ENCODE peak calls at places on chromosomes 13 and 19, in five cellular contexts. A, H, P, R and F are unnamed samples.

GRCh38 chr13:42384265-42384664 is 112.3 kb downstream of the AKAP11 start:
- DNase-seq in A (no peak), H (no peak), P (no peak), R (no peak), F (no peak)

GRCh38 chr19:18665771-18666202 is 17.7 kb upstream of the CRTC1 start:
- DNase-seq in A (no peak), H (no peak), P (no peak), R (no peak), F (no peak)

GRCh38 chr19:56144396-56144795 is 3.3 kb downstream of the ZNF444 start:
- DNase-seq in A (no peak), H (no peak), P (no peak), R (no peak), F (no peak)

GRCh38 chr13:18739310-18739709 is 442.3 kb downstream of the TUBA3C start:
- DNase-seq in A (no peak), H (no peak), P (no peak), R (no peak), F (no peak)

GRCh38 chr13:21022694-21023325 is 38.6 kb downstream of the LATS2 start:
- DNase-seq in A (no peak), H (no peak), P (no peak), R (no peak), F (no peak)

GRCh38 chr13:73521291-73521626 is 462.5 kb downstream of the KLF5 start:
- DNase-seq in A (no peak), H (no peak), P (no peak), R (no peak), F (no peak)

GRCh38 chr13:52739468-52740071 is at the start of gene CNMD:
- DNase-seq in A (no peak), H (no peak), P (no peak), R (no peak), F (no peak)

GRCh38 chr13:29847501-29847983 is 2.9 kb downstream of the UBL3 start:
- DNase-seq in A (no peak), H (peak), P (peak), R (no peak), F (no peak)

GRCh38 chr19:7211191-7211988 is 82.8 kb downstream of the INSR start:
- DNase-seq in A (no peak), H (peak), P (peak), R (no peak), F (no peak)

GRCh38 chr19:7737215-7737614 is 5.3 kb upstream of the CLEC4G start:
- DNase-seq in A (no peak), H (no peak), P (no peak), R (no peak), F (no peak)

GRCh38 chr13:35484384-35484783 is 7.9 kb upstream of the MAB21L1 start:
- DNase-seq in A (no peak), H (no peak), P (no peak), R (no peak), F (no peak)

GRCh38 chr13:25300861-25301346 is 521 bp upstream of the NUP58 start:
- DNase-seq in A (peak), H (no peak), P (peak), R (no peak), F (no peak)

GRCh38 chr19:920051-920857 is 3.1 kb downstream of the KISS1R start:
- DNase-seq in A (peak), H (peak), P (no peak), R (no peak), F (no peak)

GRCh38 chr19:41395355-41395754 is 1.8 kb downstream of the EXOSC5 start:
- DNase-seq in A (no peak), H (no peak), P (no peak), R (no peak), F (no peak)

GRCh38 chr19:55838906-55839305 is 2.6 kb downstream of the NLRP4 start:
- DNase-seq in A (no peak), H (no peak), P (no peak), R (no peak), F (no peak)

GRCh38 chr19:39524495-39524894 is 8.2 kb downstream of the EID2B start:
- DNase-seq in A (no peak), H (no peak), P (no peak), R (no peak), F (no peak)

GRCh38 chr19:39768811-39769210 is 9.8 kb upstream of the LEUTX start:
- DNase-seq in A (no peak), H (no peak), P (no peak), R (no peak), F (no peak)

GRCh38 chr13:25652764-25653163 is 281.0 kb downstream of the ATP8A2 start:
- DNase-seq in A (no peak), H (no peak), P (no peak), R (no peak), F (no peak)

GRCh38 chr19:3697094-3697493 is 3.2 kb downstream of the PIP5K1C start:
- DNase-seq in A (peak), H (no peak), P (no peak), R (no peak), F (no peak)

GRCh38 chr19:15213715-15214381 is 13.1 kb upstream of the NOTCH3 start:
- DNase-seq in A (no peak), H (peak), P (peak), R (no peak), F (no peak)

GRCh38 chr19:42185281-42185680 is 32.2 kb downstream of the DEDD2 start:
- DNase-seq in A (no peak), H (peak), P (no peak), R (no peak), F (no peak)

GRCh38 chr19:23817519-23817918 is 58.8 kb upstream of the ZNF681 start:
- DNase-seq in A (no peak), H (no peak), P (no peak), R (no peak), F (no peak)

GRCh38 chr19:18776288-18776594 is 14.9 kb downstream of the COMP start:
- DNase-seq in A (no peak), H (peak), P (no peak), R (no peak), F (no peak)

GRCh38 chr13:65330691-65331090 is 1899.4 kb downstream of the PCDH9 start:
- DNase-seq in A (no peak), H (no peak), P (no peak), R (no peak), F (no peak)

GRCh38 chr19:44051654-44052402 is at the start of gene ZNF223:
- DNase-seq in A (peak), H (peak), P (peak), R (peak), F (peak)

GRCh38 chr13:100872761-100873160 is 198.2 kb upstream of the TMTC4 start:
- DNase-seq in A (no peak), H (no peak), P (no peak), R (no peak), F (peak)

GRCh38 chr13:25267715-25268114 is 19.6 kb downstream of the MTMR6 start:
- DNase-seq in A (no peak), H (peak), P (no peak), R (no peak), F (no peak)

GRCh38 chr13:23472189-23472588 is 38.7 kb upstream of the SACS start:
- DNase-seq in A (no peak), H (no peak), P (no peak), R (no peak), F (no peak)

GRCh38 chr13:111645198-111645597 is 324.8 kb downstream of the TEX29 start:
- DNase-seq in A (no peak), H (no peak), P (no peak), R (no peak), F (no peak)

GRCh38 chr13:112714366-112714765 is 24.5 kb downstream of the ATP11A start:
- DNase-seq in A (no peak), H (no peak), P (no peak), R (no peak), F (no peak)

GRCh38 chr13:98584668-98585397 is 7.9 kb upstream of the STK24 start:
- DNase-seq in A (no peak), H (peak), P (no peak), R (no peak), F (no peak)

GRCh38 chr13:112447306-112447705 is 71.2 kb downstream of the SPACA7 start:
- DNase-seq in A (no peak), H (no peak), P (no peak), R (no peak), F (no peak)

GRCh38 chr13:30561506-30561905 is 56.2 kb upstream of the USPL1 start:
- DNase-seq in A (no peak), H (no peak), P (no peak), R (no peak), F (peak)

GRCh38 chr13:21637296-21637695 is 33.3 kb upstream of the MICU2 start:
- DNase-seq in A (peak), H (peak), P (no peak), R (no peak), F (no peak)

GRCh38 chr13:33033361-33033812 is 17.2 kb downstream of the KL start:
- DNase-seq in A (no peak), H (no peak), P (no peak), R (no peak), F (no peak)

GRCh38 chr13:46296920-46297319 is 85.2 kb downstream of the LRRC63 start:
- DNase-seq in A (no peak), H (peak), P (no peak), R (no peak), F (peak)

GRCh38 chr13:107373551-107373950 is 805.6 kb upstream of the ARGLU1 start:
- DNase-seq in A (no peak), H (peak), P (no peak), R (no peak), F (peak)

GRCh38 chr13:50911937-50912624 is 2.5 kb downstream of the RNASEH2B start:
- DNase-seq in A (peak), H (peak), P (peak), R (peak), F (peak)
- H3K4me3 ChIP-seq in A (peak), H (no peak), P (no peak), R (peak), F (no peak)

GRCh38 chr19:16260794-16261161 is 63.1 kb downstream of the AP1M1 start:
- DNase-seq in A (no peak), H (no peak), P (no peak), R (no peak), F (no peak)
- H3K4me3 ChIP-seq in A (no peak), H (no peak), P (no peak), R (no peak), F (no peak)

DNA sequence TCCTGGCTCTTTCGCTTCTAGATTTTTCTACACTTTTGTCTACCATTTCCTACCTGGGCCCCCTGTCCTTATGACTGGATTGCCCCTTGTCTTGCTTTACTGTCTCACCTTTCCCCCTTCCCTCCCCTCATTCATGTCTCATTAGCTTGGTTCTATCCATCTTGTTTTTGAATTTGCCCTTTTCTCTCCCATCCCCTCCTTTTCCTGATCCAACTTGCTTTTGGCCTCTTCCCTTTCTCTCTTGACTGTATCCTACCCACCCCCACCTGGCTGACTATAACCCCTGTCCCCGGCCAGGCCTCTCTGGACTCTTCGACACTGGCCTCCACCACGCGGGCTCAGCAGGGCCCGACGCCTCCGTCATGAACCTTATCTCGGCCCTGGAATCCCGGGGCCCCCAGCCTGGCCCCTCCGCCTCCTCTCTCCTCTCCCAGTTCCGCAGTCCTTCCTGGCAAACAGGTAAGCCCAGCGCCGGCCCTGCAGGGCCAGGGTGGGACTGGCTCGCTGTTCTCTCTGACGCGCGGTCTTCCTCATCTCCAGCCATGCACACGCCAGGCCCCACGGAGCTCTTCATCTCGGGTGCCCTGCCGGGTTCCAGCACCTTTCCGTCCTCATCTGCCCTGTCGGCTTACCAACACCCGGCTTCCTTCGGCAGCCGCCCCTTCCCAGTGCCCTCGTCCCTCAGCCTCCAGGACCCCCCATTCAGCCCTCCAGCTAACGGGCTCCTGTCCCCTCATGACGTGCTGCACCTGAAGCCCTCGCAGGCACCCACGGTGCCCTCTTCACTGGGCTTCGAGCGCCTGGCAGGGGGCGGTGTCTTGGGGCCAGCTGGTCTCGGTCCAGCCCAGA is 3.4 kb downstream of the PRR12 start:
- DNase-seq in A (no peak), H (no peak), P (no peak), R (no peak), F (no peak)
- H3K4me3 ChIP-seq in A (no peak), H (no peak), P (no peak), R (no peak), F (no peak)

GRCh38 chr19:33294058-33294798 is 8.1 kb downstream of the CEBPA start:
- DNase-seq in A (no peak), H (no peak), P (no peak), R (no peak), F (no peak)

GRCh38 chr19:33290956-33291622 is 11.2 kb downstream of the CEBPA start:
- DNase-seq in A (no peak), H (no peak), P (no peak), R (no peak), F (no peak)

GRCh38 chr19:33291623-33292534 is 10.5 kb downstream of the CEBPA start:
- DNase-seq in A (no peak), H (no peak), P (no peak), R (no peak), F (no peak)

GRCh38 chr19:33293255-33294057 is 8.9 kb downstream of the CEBPA start:
- DNase-seq in A (no peak), H (peak), P (no peak), R (peak), F (no peak)

DNA sequence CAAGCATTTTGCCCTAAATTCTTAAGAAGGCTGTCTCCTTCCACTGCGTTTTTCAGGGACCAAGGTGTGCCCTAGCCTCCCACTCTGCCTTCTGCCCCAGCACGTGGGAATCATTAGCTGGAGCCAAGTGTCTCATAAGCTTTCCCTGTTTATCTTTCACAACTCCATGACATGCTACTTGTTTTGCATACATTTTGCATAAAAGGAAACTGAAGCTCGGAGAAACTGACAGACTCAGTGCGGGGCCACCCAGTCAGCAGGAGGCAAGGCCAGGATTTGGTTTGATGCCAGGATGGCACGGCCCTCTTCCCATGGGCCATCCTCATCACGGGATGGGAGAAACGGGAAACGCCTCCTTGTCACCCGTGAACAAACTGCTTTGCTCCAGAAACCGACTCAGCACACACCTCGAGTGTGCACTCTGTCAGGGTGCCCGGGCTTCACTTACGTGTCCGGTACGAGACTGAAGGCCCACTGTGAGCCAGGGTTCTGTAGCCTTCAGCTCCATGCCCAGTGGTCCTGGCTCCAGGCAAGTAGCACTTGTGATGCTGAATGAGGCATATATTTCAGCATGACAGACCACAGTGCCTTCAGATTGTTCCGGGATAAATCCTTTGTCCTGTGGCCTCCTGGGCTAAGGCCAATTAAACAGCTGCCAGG is 9.6 kb downstream of the CEBPA start:
- DNase-seq in A (no peak), H (no peak), P (no peak), R (no peak), F (no peak)
- H3K4me3 ChIP-seq in A (no peak), H (no peak), P (no peak), R (no peak), F (no peak)

GRCh38 chr13:27300941-27301586 is 30.4 kb downstream of the RASL11A start:
- DNase-seq in A (no peak), H (no peak), P (no peak), R (no peak), F (no peak)
- H3K4me3 ChIP-seq in A (no peak), H (no peak), P (no peak), R (no peak), F (no peak)

DNA sequence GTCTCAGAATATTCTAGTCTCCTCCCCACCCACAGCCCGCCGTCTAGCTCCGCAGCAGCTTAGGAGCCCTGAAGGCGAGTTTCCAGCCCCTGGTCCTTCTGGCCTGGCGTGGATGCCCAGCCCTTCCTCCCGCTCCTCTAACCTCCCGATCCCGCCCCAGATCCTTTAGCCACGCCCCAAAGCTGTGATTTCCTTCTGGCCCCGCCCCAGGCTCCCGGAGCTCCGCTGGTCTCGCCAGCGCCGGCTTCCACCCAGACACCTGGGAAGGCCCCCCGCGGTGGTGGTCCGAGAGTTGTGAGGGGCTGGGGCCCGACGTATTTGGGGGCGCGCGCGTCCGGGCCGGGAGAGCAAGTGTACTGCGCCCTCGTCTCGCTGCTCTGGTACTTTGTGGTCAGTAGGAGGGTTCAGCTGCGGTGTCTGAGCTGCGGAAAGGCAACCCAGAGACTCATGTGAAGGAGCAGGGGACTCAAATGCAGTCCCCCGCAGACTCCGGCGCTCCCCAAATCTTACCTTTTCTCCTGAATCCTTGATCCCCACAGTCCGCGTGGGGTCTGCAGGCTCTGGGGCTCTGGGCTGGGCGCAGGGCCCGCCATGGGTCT is at the start of gene CGB7:
- DNase-seq in A (peak), H (peak), P (peak), R (no peak), F (no peak)
- H3K4me3 ChIP-seq in A (peak), H (peak), P (peak), R (peak), F (peak)

DNA sequence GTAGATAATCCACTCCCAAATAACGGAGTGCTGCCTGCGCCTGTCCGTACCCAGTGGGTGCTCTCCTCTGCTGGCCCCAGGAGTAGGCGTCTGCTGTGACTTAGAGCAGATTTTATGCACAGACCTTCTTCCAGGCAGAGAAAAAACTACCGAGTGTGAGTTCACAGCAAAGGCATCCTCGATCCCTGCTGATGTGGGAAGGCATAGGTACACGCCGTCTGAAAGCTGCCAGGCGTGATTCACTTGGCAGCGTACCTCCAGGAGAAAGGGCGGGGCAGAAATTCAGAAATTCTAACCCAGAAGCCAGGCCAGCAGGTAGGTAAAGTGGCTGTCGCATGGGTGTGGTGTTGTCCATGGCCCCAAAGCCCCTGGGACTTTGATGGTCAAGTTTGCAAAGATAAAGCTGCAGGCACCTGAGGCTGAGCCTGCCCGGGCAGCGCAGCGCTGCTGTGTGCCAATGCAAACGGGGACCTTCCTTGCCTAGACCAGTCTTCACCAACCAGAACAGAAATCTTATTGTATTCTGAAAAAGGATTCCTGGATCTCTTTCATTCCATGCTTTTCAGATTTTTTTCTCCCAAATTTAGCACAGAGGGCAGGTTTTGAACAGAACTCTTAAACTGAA is 36.3 kb downstream of the COL4A2 start:
- DNase-seq in A (no peak), H (no peak), P (no peak), R (no peak), F (no peak)
- H3K4me3 ChIP-seq in A (no peak), H (no peak), P (no peak), R (no peak), F (no peak)

GRCh38 chr19:2557093-2557440 is 81.1 kb downstream of the GADD45B start:
- DNase-seq in A (no peak), H (no peak), P (no peak), R (no peak), F (no peak)

GRCh38 chr19:2561895-2562294 is 86.0 kb downstream of the GADD45B start:
- DNase-seq in A (peak), H (no peak), P (no peak), R (no peak), F (no peak)

GRCh38 chr19:2558543-2558942 is 82.6 kb downstream of the GADD45B start:
- DNase-seq in A (no peak), H (no peak), P (no peak), R (no peak), F (no peak)

GRCh38 chr19:2560369-2560768 is 84.4 kb downstream of the GADD45B start:
- DNase-seq in A (no peak), H (no peak), P (no peak), R (no peak), F (no peak)

DNA sequence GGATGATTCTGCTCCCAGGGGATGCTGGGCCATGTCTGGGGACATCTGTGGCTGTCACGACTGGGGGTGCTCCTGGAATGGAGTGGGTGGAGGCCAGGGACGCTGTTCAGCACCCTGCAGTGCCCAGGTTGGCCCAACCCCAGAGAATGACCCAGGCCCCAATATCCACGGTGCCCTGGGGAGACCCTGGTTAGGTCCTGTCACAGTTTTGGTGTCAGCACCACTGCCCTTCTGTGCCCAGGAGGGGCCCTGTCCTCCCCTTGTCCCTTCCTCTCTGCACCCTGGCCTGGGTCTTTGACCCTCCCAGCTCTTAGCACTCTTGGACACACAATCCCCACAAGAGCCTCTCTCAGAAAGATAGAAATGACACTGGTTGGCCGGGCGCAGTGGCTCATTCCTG is 85.3 kb downstream of the GADD45B start:
- DNase-seq in A (no peak), H (no peak), P (no peak), R (no peak), F (no peak)
- H3K4me3 ChIP-seq in A (no peak), H (no peak), P (no peak), R (no peak), F (no peak)